ENCODE peak calls at places on chromosomes 2 and 18, in six cellular contexts. One of them, this sample, is unnamed.

GRCh38 chr2:63790913-63791312 is 50.8 kb upstream of the UGP2 start:
- DNase-seq in transverse colon: no peak
- DNase-seq in prostate gland: no peak
- DNase-seq in HL-60: no peak
- DNase-seq in SK-N-SH: no peak
- DNase-seq in upper lobe of left lung: no peak
- DNase-seq in this sample: no peak

GRCh38 chr18:23401400-23402347 is 51.4 kb upstream of the RIOK3 start:
- DNase-seq in transverse colon: peak
- DNase-seq in prostate gland: no peak
- DNase-seq in HL-60: no peak
- DNase-seq in SK-N-SH: no peak
- DNase-seq in upper lobe of left lung: no peak
- DNase-seq in this sample: no peak

GRCh38 chr2:203551653-203552250 is 16.7 kb upstream of the RAPH1 start:
- DNase-seq in transverse colon: peak
- DNase-seq in prostate gland: peak
- DNase-seq in HL-60: peak
- DNase-seq in SK-N-SH: no peak
- DNase-seq in upper lobe of left lung: no peak
- DNase-seq in this sample: no peak

GRCh38 chr2:128264881-128265607 is 53.6 kb downstream of the HS6ST1 start:
- DNase-seq in transverse colon: no peak
- DNase-seq in prostate gland: no peak
- DNase-seq in HL-60: no peak
- DNase-seq in SK-N-SH: no peak
- DNase-seq in upper lobe of left lung: no peak
- DNase-seq in this sample: no peak

GRCh38 chr2:165197346-165197745 is 6.5 kb downstream of the SCN3A start:
- DNase-seq in transverse colon: no peak
- DNase-seq in prostate gland: no peak
- DNase-seq in HL-60: no peak
- DNase-seq in SK-N-SH: no peak
- DNase-seq in upper lobe of left lung: no peak
- DNase-seq in this sample: no peak

GRCh38 chr18:49238433-49239042 is 221.9 kb downstream of the DYM start:
- DNase-seq in transverse colon: no peak
- DNase-seq in prostate gland: no peak
- DNase-seq in HL-60: peak
- DNase-seq in SK-N-SH: peak
- DNase-seq in upper lobe of left lung: no peak
- DNase-seq in this sample: no peak

GRCh38 chr2:33375054-33375453 is 101.4 kb upstream of the RASGRP3 start:
- DNase-seq in transverse colon: no peak
- DNase-seq in prostate gland: no peak
- DNase-seq in HL-60: no peak
- DNase-seq in SK-N-SH: no peak
- DNase-seq in upper lobe of left lung: no peak
- DNase-seq in this sample: no peak

GRCh38 chr2:163794635-163795034 is 58.8 kb upstream of the FIGN start:
- DNase-seq in transverse colon: no peak
- DNase-seq in prostate gland: no peak
- DNase-seq in HL-60: no peak
- DNase-seq in SK-N-SH: no peak
- DNase-seq in upper lobe of left lung: no peak
- DNase-seq in this sample: no peak

GRCh38 chr2:24439971-24440340 is 51.1 kb upstream of the NCOA1 start:
- DNase-seq in transverse colon: no peak
- DNase-seq in prostate gland: no peak
- DNase-seq in HL-60: no peak
- DNase-seq in SK-N-SH: no peak
- DNase-seq in upper lobe of left lung: no peak
- DNase-seq in this sample: no peak

GRCh38 chr2:238597638-238598528 is 171.2 kb downstream of the ASB1 start:
- DNase-seq in transverse colon: no peak
- DNase-seq in prostate gland: no peak
- DNase-seq in HL-60: no peak
- DNase-seq in SK-N-SH: no peak
- DNase-seq in upper lobe of left lung: no peak
- DNase-seq in this sample: no peak

GRCh38 chr2:167279810-167280209 is 391.5 kb downstream of the XIRP2 start:
- DNase-seq in transverse colon: no peak
- DNase-seq in prostate gland: no peak
- DNase-seq in HL-60: no peak
- DNase-seq in SK-N-SH: no peak
- DNase-seq in upper lobe of left lung: peak
- DNase-seq in this sample: no peak

GRCh38 chr2:61218817-61219170 is 56.8 kb downstream of the C2orf74 start:
- DNase-seq in transverse colon: no peak
- DNase-seq in prostate gland: no peak
- DNase-seq in HL-60: no peak
- DNase-seq in SK-N-SH: no peak
- DNase-seq in upper lobe of left lung: no peak
- DNase-seq in this sample: no peak

DNA sequence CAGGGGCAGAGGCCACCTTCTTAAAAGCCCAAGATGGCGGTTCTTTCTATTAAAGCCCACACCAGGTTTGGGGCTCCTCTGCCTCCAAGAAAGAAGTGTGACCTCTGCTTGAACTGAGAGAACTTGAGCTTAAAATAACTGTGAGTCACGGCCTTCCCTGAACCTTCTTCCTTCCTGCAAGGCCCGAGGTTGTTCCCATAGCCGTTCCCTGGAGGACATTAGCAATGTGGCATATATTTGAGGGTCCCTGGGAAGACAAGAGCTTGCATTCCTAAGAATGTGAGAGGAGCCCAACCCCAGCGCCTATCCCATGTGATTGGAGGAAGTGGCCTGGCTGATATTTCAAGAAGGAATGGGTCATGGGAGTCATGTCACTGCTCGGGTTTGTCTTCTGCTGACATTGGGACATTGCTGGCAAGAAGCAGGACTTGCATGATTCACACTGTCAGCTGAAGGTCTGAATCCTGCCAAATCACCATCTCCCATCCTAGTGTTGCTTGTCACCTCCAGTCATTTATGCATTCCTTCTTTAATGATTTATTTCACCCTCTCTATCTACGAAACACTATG is 168.1 kb downstream of the TRIB2 start:
- DNase-seq in transverse colon: no peak
- DNase-seq in prostate gland: no peak
- DNase-seq in HL-60: no peak
- DNase-seq in SK-N-SH: no peak
- DNase-seq in upper lobe of left lung: no peak
- DNase-seq in this sample: no peak
- TF ChIP-seq POLR2AphosphoS5 in transverse colon: no peak
- TF ChIP-seq POLR2AphosphoS5 in prostate gland: no peak
- TF ChIP-seq POLR2AphosphoS5 in HL-60: no peak
- TF ChIP-seq POLR2AphosphoS5 in SK-N-SH: no peak
- TF ChIP-seq POLR2AphosphoS5 in upper lobe of left lung: peak
- TF ChIP-seq POLR2AphosphoS5 in this sample: no peak

GRCh38 chr2:206160807-206161179 is 1.1 kb downstream of the EEF1B2 start:
- DNase-seq in transverse colon: no peak
- DNase-seq in prostate gland: no peak
- DNase-seq in HL-60: no peak
- DNase-seq in SK-N-SH: no peak
- DNase-seq in upper lobe of left lung: no peak
- DNase-seq in this sample: no peak
- TF ChIP-seq POLR2AphosphoS5 in transverse colon: no peak
- TF ChIP-seq POLR2AphosphoS5 in prostate gland: no peak
- TF ChIP-seq POLR2AphosphoS5 in HL-60: no peak
- TF ChIP-seq POLR2AphosphoS5 in SK-N-SH: no peak
- TF ChIP-seq POLR2AphosphoS5 in upper lobe of left lung: no peak
- TF ChIP-seq POLR2AphosphoS5 in this sample: no peak

DNA sequence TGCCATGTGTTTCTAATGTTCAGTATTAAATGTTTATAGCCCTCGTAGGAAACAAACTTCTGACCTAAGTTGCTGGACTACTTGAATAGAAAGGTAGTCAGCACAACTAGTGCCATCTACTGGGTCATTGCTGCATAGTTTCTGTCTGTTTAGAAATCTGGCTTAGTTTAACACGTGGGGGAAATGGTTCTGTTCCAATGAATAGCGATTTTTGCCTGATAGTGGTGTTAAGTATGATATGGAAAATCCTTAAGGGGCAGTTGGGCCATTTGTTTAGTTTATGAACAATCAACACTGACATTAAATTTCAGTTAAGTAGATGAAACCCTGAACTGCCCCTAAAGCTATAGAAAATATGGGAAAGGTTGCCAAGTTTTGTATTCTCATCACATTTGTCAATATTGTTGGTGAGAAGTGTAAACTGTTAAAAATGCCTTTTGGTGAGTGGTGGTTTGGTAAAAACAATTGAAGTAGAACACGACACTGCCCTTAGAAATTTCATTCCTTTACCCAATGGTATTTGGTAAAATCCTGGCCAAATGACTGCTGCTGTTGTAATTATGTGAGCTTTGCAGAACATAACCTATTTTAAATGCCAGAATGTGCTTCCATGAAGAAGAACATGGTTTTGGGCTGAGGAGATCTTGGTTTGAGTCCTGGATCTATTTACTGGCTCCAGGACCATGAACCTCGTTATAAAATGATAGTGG is 13.2 kb downstream of the NABP1 start:
- DNase-seq in transverse colon: peak
- DNase-seq in prostate gland: peak
- DNase-seq in HL-60: peak
- DNase-seq in SK-N-SH: peak
- DNase-seq in upper lobe of left lung: no peak
- DNase-seq in this sample: no peak
- TF ChIP-seq POLR2AphosphoS5 in transverse colon: no peak
- TF ChIP-seq POLR2AphosphoS5 in prostate gland: peak
- TF ChIP-seq POLR2AphosphoS5 in HL-60: peak
- TF ChIP-seq POLR2AphosphoS5 in SK-N-SH: no peak
- TF ChIP-seq POLR2AphosphoS5 in upper lobe of left lung: no peak
- TF ChIP-seq POLR2AphosphoS5 in this sample: no peak

DNA sequence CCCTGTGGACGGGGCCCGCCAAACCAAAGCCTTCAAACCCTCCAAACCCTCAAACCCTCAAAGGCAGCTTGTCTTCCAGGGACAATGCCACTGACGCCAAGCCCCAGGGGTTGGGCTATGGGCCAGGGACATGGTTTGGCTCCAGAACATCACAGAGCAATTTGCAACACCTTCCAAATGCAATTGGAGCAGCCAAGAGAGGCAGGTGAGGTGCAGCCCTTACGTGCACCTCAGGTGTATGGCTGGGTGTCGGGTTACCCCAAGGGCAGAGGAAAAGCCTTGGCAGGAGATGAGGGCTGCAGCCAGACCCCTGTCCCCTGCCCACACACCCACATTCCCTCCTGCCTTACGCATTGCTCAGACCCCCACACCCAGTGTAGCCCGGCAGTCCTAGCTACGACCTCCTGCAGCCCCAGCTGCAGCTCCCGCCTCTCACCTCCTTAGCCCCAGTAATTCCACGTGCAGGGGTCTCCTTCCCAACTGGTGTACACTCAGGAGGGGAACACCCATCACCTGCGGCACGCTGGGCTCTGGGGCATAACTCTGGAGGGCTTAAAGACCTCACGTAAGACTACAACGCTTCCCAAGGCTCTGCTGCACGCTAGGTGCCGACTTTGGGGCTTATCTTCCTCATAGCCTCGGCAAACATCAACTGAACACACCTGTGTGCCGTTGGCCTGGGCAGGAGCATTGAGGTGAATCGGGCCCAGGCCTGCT is 88.7 kb downstream of the TFCP2L1 start:
- DNase-seq in transverse colon: no peak
- DNase-seq in prostate gland: peak
- DNase-seq in HL-60: no peak
- DNase-seq in SK-N-SH: no peak
- DNase-seq in upper lobe of left lung: no peak
- DNase-seq in this sample: no peak
- TF ChIP-seq POLR2AphosphoS5 in transverse colon: no peak
- TF ChIP-seq POLR2AphosphoS5 in prostate gland: peak
- TF ChIP-seq POLR2AphosphoS5 in HL-60: no peak
- TF ChIP-seq POLR2AphosphoS5 in SK-N-SH: no peak
- TF ChIP-seq POLR2AphosphoS5 in upper lobe of left lung: no peak
- TF ChIP-seq POLR2AphosphoS5 in this sample: no peak

DNA sequence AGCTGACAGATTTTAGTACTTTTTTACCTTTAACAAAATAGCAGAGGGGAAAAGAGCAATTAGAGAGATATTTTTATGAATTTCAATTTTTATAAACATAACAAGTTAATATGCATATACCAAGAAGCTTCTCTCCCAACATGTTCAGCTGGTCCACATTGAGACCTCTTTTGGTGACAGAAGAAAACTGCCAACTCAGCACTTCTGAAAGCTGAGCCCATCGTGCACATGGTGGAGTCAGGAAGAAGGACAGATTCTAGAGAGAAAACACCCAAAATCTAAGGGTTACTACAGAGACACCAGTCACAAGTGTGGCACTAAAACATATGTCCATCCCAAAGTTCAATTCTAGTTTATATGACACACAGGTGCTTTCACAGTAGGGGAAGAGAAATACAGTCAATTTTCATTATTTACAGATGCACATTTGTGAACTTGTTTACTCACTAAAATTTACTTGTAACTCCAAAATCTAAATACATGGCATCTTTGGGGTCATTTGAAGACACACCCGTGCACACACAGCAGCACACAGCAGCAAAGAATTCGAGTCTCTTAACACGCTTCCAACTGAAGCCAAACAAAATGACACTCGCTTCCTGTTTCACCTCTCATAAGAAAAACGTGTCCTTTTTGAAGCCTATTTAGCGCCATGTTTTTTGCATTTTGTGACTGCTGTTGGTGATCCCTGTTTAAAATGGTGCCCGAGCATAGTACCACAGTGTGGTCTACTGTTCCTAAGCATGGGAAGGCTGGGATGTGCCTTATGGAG is 31.5 kb downstream of the STAT1 start:
- DNase-seq in transverse colon: no peak
- DNase-seq in prostate gland: no peak
- DNase-seq in HL-60: no peak
- DNase-seq in SK-N-SH: no peak
- DNase-seq in upper lobe of left lung: no peak
- DNase-seq in this sample: no peak
- TF ChIP-seq POLR2AphosphoS5 in transverse colon: no peak
- TF ChIP-seq POLR2AphosphoS5 in prostate gland: no peak
- TF ChIP-seq POLR2AphosphoS5 in HL-60: no peak
- TF ChIP-seq POLR2AphosphoS5 in SK-N-SH: no peak
- TF ChIP-seq POLR2AphosphoS5 in upper lobe of left lung: no peak
- TF ChIP-seq POLR2AphosphoS5 in this sample: no peak

GRCh38 chr18:41553716-41554115 is 401.3 kb upstream of the PIK3C3 start:
- DNase-seq in transverse colon: no peak
- DNase-seq in prostate gland: no peak
- DNase-seq in HL-60: no peak
- DNase-seq in SK-N-SH: no peak
- DNase-seq in upper lobe of left lung: no peak
- DNase-seq in this sample: no peak

DNA sequence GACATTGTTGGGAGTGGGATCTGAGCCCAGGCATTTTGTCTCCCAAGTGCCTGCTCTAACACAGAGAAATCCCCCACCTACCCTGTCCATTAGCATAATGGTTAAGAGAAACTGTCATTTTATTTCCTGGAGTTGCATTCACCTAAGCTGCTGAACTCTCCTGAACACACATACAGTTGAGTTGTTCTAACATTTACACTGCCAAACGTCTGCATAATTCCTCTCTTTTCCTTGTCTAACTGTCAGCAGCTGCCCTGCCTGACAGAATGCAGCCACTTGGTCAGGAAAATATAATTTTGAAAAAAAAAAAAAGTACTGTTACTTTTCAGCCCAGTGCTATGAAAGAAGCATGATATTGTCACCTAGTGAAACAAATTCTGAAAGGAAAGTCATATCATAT is 396.3 kb upstream of the PIK3C3 start:
- DNase-seq in transverse colon: no peak
- DNase-seq in prostate gland: no peak
- DNase-seq in HL-60: no peak
- DNase-seq in SK-N-SH: no peak
- DNase-seq in upper lobe of left lung: no peak
- DNase-seq in this sample: no peak
- TF ChIP-seq POLR2AphosphoS5 in transverse colon: no peak
- TF ChIP-seq POLR2AphosphoS5 in prostate gland: no peak
- TF ChIP-seq POLR2AphosphoS5 in HL-60: no peak
- TF ChIP-seq POLR2AphosphoS5 in SK-N-SH: no peak
- TF ChIP-seq POLR2AphosphoS5 in upper lobe of left lung: no peak
- TF ChIP-seq POLR2AphosphoS5 in this sample: no peak